ENCODE peak calls at places on chromosome 13, in four cellular contexts. X is nucleus accumbens, D is omental fat pad, B is T-helper 1 cell. Y is an unnamed sample.

GRCh38 chr13:91284335-91284734 is 63.2 kb upstream of the MIR17HG start:
- DNase-seq in B (no peak), D (no peak), X (no peak), Y (no peak)

GRCh38 chr13:106566682-106567420 is 1.1 kb downstream of the ARGLU1 start:
- DNase-seq in D (no peak), X (no peak), B (peak), Y (no peak)

GRCh38 chr13:49042476-49042875 is 66.8 kb downstream of the FNDC3A start:
- DNase-seq in X (no peak), B (no peak), D (no peak), Y (no peak)

GRCh38 chr13:26600345-26600761 is 42.9 kb downstream of the WASF3 start:
- DNase-seq in X (no peak), B (no peak), D (no peak), Y (no peak)

GRCh38 chr13:43388282-43389034 is 365.1 kb downstream of the DNAJC15 start:
- DNase-seq in B (no peak), D (no peak), X (no peak), Y (no peak)

GRCh38 chr13:30002577-30002976 is 152.2 kb upstream of the UBL3 start:
- DNase-seq in X (no peak), D (no peak), B (no peak), Y (no peak)

GRCh38 chr13:46303743-46304385 is 83.2 kb downstream of the RUBCNL start:
- DNase-seq in X (no peak), B (no peak), D (no peak), Y (no peak)

GRCh38 chr13:45439000-45439399 is 20.8 kb upstream of the SLC25A30 start:
- DNase-seq in X (no peak), B (no peak), D (no peak), Y (no peak)

Y was measured in Panc1.